ENCODE peak calls at places on chromosomes 3 and 15, in five cellular contexts. S is uterus, Z is heart left ventricle, L is ovary, I is thyroid gland. R is an unnamed sample.

GRCh38 chr3:15148614-15149013 is 49.7 kb upstream of the RBSN start:
- DNase-seq in Z (no peak), L (no peak), I (peak), S (peak), R (no peak)

GRCh38 chr3:171774516-171774915 is 35.8 kb downstream of the PLD1 start:
- DNase-seq in L (no peak), Z (no peak), S (no peak), I (no peak), R (no peak)

GRCh38 chr15:31276596-31277298 is 49.9 kb upstream of the KLF13 start:
- DNase-seq in S (no peak), Z (no peak), I (no peak), L (peak), R (no peak)

GRCh38 chr3:100766069-100766468 is 56.8 kb downstream of the TFG start:
- DNase-seq in L (no peak), Z (no peak), S (no peak), I (no peak), R (no peak)

GRCh38 chr3:70753572-70753971 is 441.1 kb upstream of the MDFIC2 start:
- DNase-seq in I (no peak), L (no peak), Z (no peak), S (no peak), R (no peak)

GRCh38 chr15:78634251-78635145 is 6.5 kb downstream of the CHRNB4 start:
- DNase-seq in Z (no peak), S (no peak), L (no peak), I (no peak), R (no peak)

GRCh38 chr3:111998661-111999641 is at the start of gene TAGLN3:
- DNase-seq in Z (no peak), S (no peak), I (peak), L (peak), R (no peak)

GRCh38 chr3:87436781-87437543 is 160.6 kb upstream of the POU1F1 start:
- DNase-seq in I (no peak), L (no peak), S (no peak), Z (no peak), R (no peak)

GRCh38 chr3:139982404-139982803 is 47.4 kb downstream of the CLSTN2 start:
- DNase-seq in I (no peak), L (no peak), Z (no peak), S (no peak), R (no peak)

GRCh38 chr3:163561151-163561550 is 1517.1 kb downstream of the SI start:
- DNase-seq in L (no peak), S (no peak), Z (no peak), I (no peak), R (no peak)

GRCh38 chr3:49313902-49314676 is 25.8 kb downstream of the USP4 start:
- DNase-seq in L (no peak), I (no peak), Z (no peak), S (no peak), R (no peak)

GRCh38 chr3:45311327-45311726 is 77.0 kb upstream of the LARS2 start:
- DNase-seq in I (no peak), S (no peak), L (no peak), Z (no peak), R (no peak)
- H3K27ac ChIP-seq in I (no peak), S (no peak), L (no peak), Z (no peak), R (no peak)

GRCh38 chr3:66998075-66998898 is at the start of gene KBTBD8:
- DNase-seq in S (peak), I (peak), L (peak), Z (peak), R (peak)
- TF ChIP-seq POLR2A in S (peak), I (no peak), L (no peak), Z (peak), R (no peak)

GRCh38 chr3:168040624-168041208 is 55.0 kb downstream of the GOLIM4 start:
- DNase-seq in L (no peak), S (no peak), I (no peak), Z (no peak), R (no peak)
- TF ChIP-seq CTCF in L (no peak), S (peak), I (no peak), Z (peak), R (peak)

GRCh38 chr3:30648670-30649357 is 42.4 kb downstream of the TGFBR2 start:
- DNase-seq in I (no peak), Z (no peak), L (no peak), S (no peak), R (no peak)

GRCh38 chr3:30645077-30645476 is 38.7 kb downstream of the TGFBR2 start:
- DNase-seq in L (no peak), I (no peak), S (no peak), Z (no peak), R (no peak)

GRCh38 chr3:30644615-30645014 is 38.2 kb downstream of the TGFBR2 start:
- DNase-seq in I (peak), S (peak), Z (peak), L (no peak), R (no peak)

GRCh38 chr3:30646181-30646876 is 39.9 kb downstream of the TGFBR2 start:
- DNase-seq in L (no peak), I (no peak), S (no peak), Z (no peak), R (no peak)

DNA sequence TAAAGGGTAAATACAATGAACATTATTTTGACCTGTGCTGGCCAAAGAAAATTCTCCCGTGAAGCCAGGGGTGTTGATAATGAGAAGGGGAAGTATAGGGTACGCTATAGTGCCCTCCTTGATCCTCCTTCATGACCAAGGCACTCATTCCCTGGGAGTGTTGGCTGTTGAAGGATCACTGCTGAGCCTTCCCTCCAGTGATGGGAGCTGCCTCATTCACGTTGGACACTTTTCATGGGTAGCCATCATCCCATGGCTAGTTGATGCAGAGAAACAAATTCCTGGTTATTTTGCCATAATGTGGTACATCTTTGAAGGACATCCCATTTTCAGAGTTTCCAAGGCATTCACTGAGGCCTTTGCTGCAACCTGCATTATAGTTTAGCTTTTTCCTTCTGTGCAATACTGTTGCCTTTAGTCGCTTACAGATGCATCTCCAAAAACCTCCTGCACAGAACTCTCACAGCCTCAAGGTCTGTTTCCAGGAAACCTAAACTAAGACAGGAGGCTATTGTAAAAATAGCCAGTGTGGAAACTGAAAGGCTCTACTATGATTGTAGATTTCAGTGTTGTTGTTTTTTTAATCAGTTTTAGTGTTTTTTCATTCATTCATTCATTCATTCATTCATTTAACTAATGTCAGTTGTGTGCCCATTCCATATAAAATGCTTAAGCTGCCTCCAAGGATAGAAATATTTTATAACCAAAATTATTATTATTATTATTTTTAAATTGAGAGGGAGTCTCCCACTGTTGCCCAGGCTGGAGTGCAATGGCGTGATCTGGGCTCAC is 40.8 kb downstream of the TGFBR2 start:
- DNase-seq in I (no peak), S (no peak), Z (no peak), L (no peak), R (no peak)
- H3K27ac ChIP-seq in I (no peak), S (no peak), Z (no peak), L (no peak), R (peak)

GRCh38 chr3:195853036-195853435 is 41.3 kb upstream of the MUC4 start:
- DNase-seq in I (no peak), S (no peak), Z (no peak), L (no peak), R (no peak)

GRCh38 chr3:195847061-195847950 is 35.6 kb upstream of the MUC4 start:
- DNase-seq in I (no peak), L (no peak), S (no peak), Z (no peak), R (no peak)

GRCh38 chr3:195845483-195845882 is 33.8 kb upstream of the MUC4 start:
- DNase-seq in Z (no peak), L (no peak), I (no peak), S (no peak), R (no peak)

GRCh38 chr3:195850857-195851531 is 39.3 kb upstream of the MUC4 start:
- DNase-seq in Z (peak), L (peak), I (peak), S (peak), R (peak)

DNA sequence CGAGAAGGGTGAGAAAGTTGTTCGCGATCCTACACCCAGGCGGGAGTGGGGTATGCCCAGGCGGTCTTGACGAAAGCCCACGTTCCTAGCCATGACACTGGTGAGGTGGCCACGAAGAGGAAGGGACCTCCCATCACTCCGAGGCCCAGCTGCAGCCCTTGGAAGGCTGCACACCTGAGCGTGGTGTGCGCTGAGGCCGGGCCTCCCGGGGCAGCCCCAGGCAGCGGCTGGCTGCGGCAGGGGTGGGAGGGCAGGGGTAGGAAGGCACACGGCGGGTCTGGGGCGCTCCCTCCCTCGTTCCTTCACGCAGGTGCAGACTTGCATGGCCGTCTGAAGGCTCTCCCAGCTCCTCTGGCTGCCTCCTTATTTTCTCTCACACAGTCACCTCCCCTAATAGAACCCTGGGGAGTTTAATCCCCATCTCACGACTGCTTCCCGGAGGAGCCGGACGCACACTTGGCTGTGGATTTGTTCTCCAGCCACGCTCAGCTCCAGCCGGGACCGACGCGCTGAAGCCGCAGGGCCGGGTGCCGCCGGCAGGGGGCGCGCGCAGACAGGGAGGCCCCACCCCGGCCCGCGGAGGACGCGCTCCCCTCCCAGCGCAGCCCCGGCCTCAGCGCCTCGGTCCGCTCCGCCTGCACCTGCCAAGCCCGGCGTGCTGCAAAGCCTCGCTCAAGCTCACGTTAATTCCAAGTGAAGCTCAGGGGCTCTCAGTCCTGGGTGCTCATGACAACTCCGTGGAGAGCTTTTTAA is 37.8 kb upstream of the MUC4 start:
- DNase-seq in Z (no peak), I (no peak), L (peak), S (no peak), R (no peak)
- TF ChIP-seq POLR2A in Z (no peak), I (no peak), L (no peak), S (no peak), R (no peak)

GRCh38 chr3:44885618-44886017 is 11.2 kb downstream of the TGM4 start:
- DNase-seq in I (no peak), S (no peak), L (no peak), Z (peak), R (no peak)

GRCh38 chr3:44886561-44886960 is 12.2 kb downstream of the TGM4 start:
- DNase-seq in Z (no peak), S (no peak), L (no peak), I (no peak), R (no peak)

GRCh38 chr3:44883999-44884431 is 9.6 kb downstream of the TGM4 start:
- DNase-seq in L (no peak), S (no peak), Z (no peak), I (peak), R (no peak)

GRCh38 chr3:44880284-44880683 is 5.9 kb downstream of the TGM4 start:
- DNase-seq in Z (no peak), I (peak), S (no peak), L (no peak), R (no peak)

GRCh38 chr3:44883213-44883955 is 9.0 kb downstream of the TGM4 start:
- DNase-seq in L (no peak), I (no peak), S (no peak), Z (no peak), R (no peak)
- TF ChIP-seq CTCF in L (no peak), I (no peak), S (no peak), Z (no peak), R (no peak)